ENCODE peak calls at places on chromosomes 4 and X, in seven cellular contexts. Z, E, H, W, Q, N and V are unnamed samples.

GRCh38 chr4:1594871-1595788 is 89.0 kb downstream of the FAM53A start:
- DNase-seq in Z (no peak), E (no peak), H (no peak), W (peak; percentile 14), Q (peak; percentile 41), N (no peak), V (no peak)

GRCh38 chr4:142416711-142417275 is 429.3 kb downstream of the INPP4B start:
- DNase-seq in Z (no peak), E (peak; percentile 61), H (no peak), W (no peak), Q (no peak), N (no peak), V (no peak)

GRCh38 chr4:58435871-58436270 is 1325.7 kb upstream of the IGFBP7 start:
- DNase-seq in Z (no peak), E (no peak), H (no peak), W (no peak), Q (no peak), N (no peak), V (no peak)

GRCh38 chr4:140755811-140756291 is 334 bp downstream of the TBC1D9 start:
- DNase-seq in Z (no peak), E (peak; percentile 59), H (peak; percentile 49), W (peak; percentile 58), Q (peak; percentile 82), N (peak; percentile 69), V (no peak)

GRCh38 chrX:16512401-16512776 is 137.6 kb upstream of the S100G start:
- DNase-seq in Z (no peak), E (no peak), H (no peak), W (no peak), Q (no peak), N (no peak), V (no peak)

GRCh38 chr4:122152699-122153328 is 683 bp downstream of the BLTP1 start:
- DNase-seq in Z (peak; percentile 3), E (peak; percentile 33), H (no peak), W (no peak), Q (peak; percentile 62), N (peak; percentile 73), V (peak; percentile 41)

GRCh38 chr4:23837366-23837765 is 52.5 kb downstream of the PPARGC1A start:
- DNase-seq in Z (no peak), E (no peak), H (no peak), W (no peak), Q (no peak), N (no peak), V (no peak)

GRCh38 chr4:2714071-2714770 is 41.9 kb downstream of the TNIP2 start:
- DNase-seq in Z (no peak), E (peak; percentile 86), H (peak; percentile 49), W (no peak), Q (peak; percentile 45), N (peak; percentile 62), V (no peak)

GRCh38 chr4:16264798-16265197 is 38.5 kb upstream of the TAPT1 start:
- DNase-seq in Z (no peak), E (peak; percentile 71), H (peak; percentile 17), W (no peak), Q (no peak), N (no peak), V (no peak)

GRCh38 chrX:123803331-123803983 is 56.4 kb upstream of the XIAP start:
- DNase-seq in Z (no peak), E (peak; percentile 56), H (no peak), W (no peak), Q (no peak), N (no peak), V (no peak)

GRCh38 chrX:73683236-73683859 is 120.4 kb downstream of the CHIC1 start:
- DNase-seq in Z (no peak), E (peak; percentile 31), H (no peak), W (no peak), Q (no peak), N (no peak), V (no peak)

DNA sequence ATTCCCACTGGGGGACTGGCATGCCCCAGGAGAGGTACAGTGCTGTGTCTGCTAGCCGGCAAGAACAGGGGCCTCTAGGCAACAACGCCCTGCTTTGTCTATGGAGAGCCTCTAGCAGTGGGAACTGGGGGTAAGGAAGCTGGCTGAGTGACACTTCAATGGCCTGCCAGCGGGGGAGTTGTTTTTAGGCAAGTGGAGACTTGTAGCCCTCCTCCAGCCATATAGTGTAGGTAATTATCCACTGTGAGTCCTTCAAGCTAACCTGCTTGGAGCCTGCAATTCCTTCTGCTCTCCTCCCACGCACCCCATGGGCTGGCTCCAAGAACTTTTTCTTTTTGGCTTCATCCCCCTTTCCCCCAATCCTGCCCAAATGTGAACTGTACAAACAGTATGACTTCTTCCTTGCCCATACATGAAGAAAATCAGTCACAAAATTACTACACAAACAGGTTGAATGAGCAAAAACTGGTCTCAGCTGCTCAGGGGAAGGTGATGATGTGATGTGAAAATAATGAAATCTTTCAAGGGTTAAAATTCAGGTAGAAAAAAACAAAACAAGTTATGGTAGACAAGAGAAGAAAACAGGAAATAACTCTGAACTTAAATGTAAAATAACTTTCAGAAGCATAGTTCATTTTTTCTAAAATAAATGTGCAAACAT is 33.1 kb downstream of the LEF1 start:
- DNase-seq in Z (no peak), E (no peak), H (no peak), W (no peak), Q (no peak), N (no peak), V (no peak)
- TF ChIP-seq CTCF in Z (no peak), E (no peak), H (no peak), W (no peak), Q (no peak), N (no peak), V (no peak)

GRCh38 chr4:137531121-137531520 is 1.2 kb downstream of the PCDH18 start:
- DNase-seq in Z (no peak), E (peak; percentile 72), H (no peak), W (peak; percentile 35), Q (no peak), N (no peak), V (no peak)
- TF ChIP-seq CTCF in Z (no peak), E (peak; percentile 58), H (no peak), W (peak; percentile 40), Q (no peak), N (peak; percentile 59), V (no peak)

GRCh38 chr4:72987741-72988729 is 81.5 kb downstream of the COX18 start:
- DNase-seq in Z (no peak), E (peak; percentile 27), H (no peak), W (no peak), Q (no peak), N (no peak), V (no peak)
- TF ChIP-seq CTCF in Z (no peak), E (no peak), H (no peak), W (no peak), Q (no peak), N (peak; percentile 23), V (no peak)

GRCh38 chrX:12118134-12118533 is 20.1 kb upstream of the FRMPD4 start:
- DNase-seq in Z (no peak), E (no peak), H (no peak), W (no peak), Q (no peak), N (no peak), V (no peak)

GRCh38 chrX:12113321-12113720 is 25.0 kb upstream of the FRMPD4 start:
- DNase-seq in Z (no peak), E (no peak), H (no peak), W (no peak), Q (no peak), N (no peak), V (no peak)

GRCh38 chrX:12115377-12115776 is 22.9 kb upstream of the FRMPD4 start:
- DNase-seq in Z (no peak), E (no peak), H (no peak), W (no peak), Q (no peak), N (no peak), V (no peak)
- TF ChIP-seq CTCF in Z (no peak), E (no peak), H (no peak), W (no peak), Q (no peak), N (no peak), V (no peak)